ENCODE peak calls at places on chromosomes 5 and 9, in nine cellular contexts. A is C1 segment of cervical spinal cord; Z is NCI-H1694; N is caudate nucleus; G is cardiac fibroblast; Q is NCI-H774; F is stimulated activated CD8-positive, alpha-beta memory T cell treated with anti-CD3 and anti-CD28 coated beads, Interleukin-2, amount 100 ng/mL, for 1 hour; K is neural progenitor cell; J is lower lobe of right lung. W is an unnamed sample.

GRCh38 chr5:180901204-180902009 is 2.4 kb downstream of the BTNL8 start:
- DNase-seq in K (no peak), Z (no peak), A (no peak), Q (no peak), N (no peak), G (no peak), F (no peak), J (no peak), W (no peak)

GRCh38 chr9:96661711-96662110 is 6.6 kb upstream of the PRXL2C start:
- DNase-seq in Q (no peak), J (no peak), F (no peak), Z (no peak), G (peak; percentile 8), K (no peak), A (no peak), N (no peak), W (no peak)

GRCh38 chr9:121706149-121706548 is 54.7 kb downstream of the DAB2IP start:
- DNase-seq in G (no peak), Q (no peak), A (no peak), F (no peak), J (no peak), Z (no peak), K (no peak), N (no peak), W (no peak)

GRCh38 chr9:131179561-131180219 is 54.3 kb downstream of the NUP214 start:
- DNase-seq in F (no peak), G (peak; percentile 86), Q (no peak), K (no peak), A (no peak), J (no peak), Z (no peak), N (no peak), W (no peak)

GRCh38 chr5:122163151-122164069 is 34.1 kb downstream of the ZNF474 start:
- DNase-seq in J (no peak), Q (no peak), A (no peak), K (peak; percentile 16), F (no peak), Z (no peak), N (peak; percentile 2), G (peak; percentile 85), W (peak; percentile 26)

GRCh38 chr9:131330814-131331600 is 41.5 kb downstream of the PLPP7 start:
- DNase-seq in G (peak; percentile 44), J (peak; percentile 27), N (no peak), A (no peak), F (no peak), Q (no peak), Z (no peak), K (peak; percentile 92), W (peak; percentile 98)

GRCh38 chr9:5453673-5454072 is 3.3 kb downstream of the CD274 start:
- DNase-seq in Q (no peak), A (no peak), J (no peak), G (peak; percentile 58), F (no peak), Z (no peak), K (no peak), N (no peak), W (no peak)

GRCh38 chr5:157607371-157608161 is 32.0 kb upstream of the ADAM19 start:
- DNase-seq in A (no peak), K (no peak), J (no peak), Q (no peak), Z (no peak), N (no peak), F (peak; percentile 44), G (peak; percentile 28), W (no peak)

GRCh38 chr5:10507575-10508024 is 56.3 kb upstream of the ANKRD33B start:
- DNase-seq in G (no peak), A (no peak), N (no peak), K (no peak), Z (no peak), F (no peak), Q (no peak), J (no peak), W (no peak)

GRCh38 chr9:93187574-93187973 is 3.6 kb downstream of the WNK2 start:
- DNase-seq in F (no peak), Q (no peak), N (no peak), K (no peak), A (no peak), Z (no peak), J (no peak), G (no peak), W (no peak)

GRCh38 chr5:119873611-119874010 is 244.3 kb downstream of the FAM170A start:
- DNase-seq in Z (no peak), K (no peak), A (no peak), J (no peak), Q (no peak), G (no peak), F (no peak), N (no peak), W (no peak)

GRCh38 chr5:89756955-89757354 is 652.6 kb downstream of the CETN3 start:
- DNase-seq in F (no peak), Z (no peak), Q (no peak), J (no peak), G (peak; percentile 62), N (no peak), K (no peak), A (no peak), W (no peak)

GRCh38 chr9:114308361-114308950 is 14.4 kb upstream of the ORM1 start:
- DNase-seq in Z (no peak), J (no peak), F (no peak), K (no peak), Q (no peak), A (no peak), G (no peak), N (no peak), W (no peak)

GRCh38 chr9:109903515-109904138 is 123.6 kb downstream of the PALM2AKAP2 start:
- DNase-seq in Q (peak; percentile 54), N (no peak), J (no peak), G (peak; percentile 89), A (no peak), K (peak; percentile 82), F (peak; percentile 16), Z (peak; percentile 62), W (peak; percentile 79)

GRCh38 chr9:26781906-26782305 is 110.7 kb downstream of the CAAP1 start:
- DNase-seq in A (no peak), Q (no peak), F (no peak), J (no peak), G (no peak), Z (no peak), N (no peak), K (no peak), W (no peak)

GRCh38 chr5:39226558-39226957 is 7.2 kb upstream of the FYB1 start:
- DNase-seq in G (no peak), A (no peak), Z (no peak), Q (no peak), J (no peak), K (no peak), F (no peak), N (no peak), W (no peak)

GRCh38 chr5:87432460-87432859 is 19.7 kb upstream of the CCNH start:
- DNase-seq in K (no peak), Q (no peak), J (no peak), N (no peak), A (no peak), G (no peak), F (no peak), Z (no peak), W (no peak)

GRCh38 chr5:9015250-9015936 is 530.5 kb downstream of the SEMA5A start:
- DNase-seq in K (no peak), A (no peak), G (peak; percentile 58), Z (no peak), J (no peak), Q (no peak), N (no peak), F (no peak), W (no peak)

GRCh38 chr5:33997331-33997983 is 10.4 kb downstream of the AMACR start:
- DNase-seq in Z (peak; percentile 89), A (no peak), J (peak; percentile 57), K (peak; percentile 58), Q (peak; percentile 82), N (peak; percentile 29), G (peak; percentile 91), F (no peak), W (peak; percentile 67)

GRCh38 chr5:178288373-178289368 is 56.1 kb upstream of the PHYKPL start:
- DNase-seq in K (peak; percentile 54), Q (no peak), A (no peak), Z (peak; percentile 46), N (no peak), F (no peak), G (no peak), J (peak; percentile 50), W (no peak)

GRCh38 chr5:138212828-138213160 is 329 bp downstream of the CDC23 start:
- DNase-seq in Z (no peak), Q (no peak), N (no peak), F (no peak), G (peak; percentile 7), J (no peak), K (peak; percentile 43), A (no peak), W (peak; percentile 12)

GRCh38 chr5:115850771-115851416 is 9.2 kb downstream of the AP3S1 start:
- DNase-seq in G (peak; percentile 70), K (no peak), F (no peak), Q (no peak), A (no peak), N (no peak), Z (no peak), J (no peak), W (no peak)

GRCh38 chr5:173642191-173642816 is 25.9 kb upstream of the BOD1 start:
- DNase-seq in Z (no peak), K (no peak), A (no peak), G (no peak), N (no peak), F (no peak), Q (no peak), J (no peak), W (no peak)

GRCh38 chr9:82991684-82992083 is 71.3 kb downstream of the RASEF start:
- DNase-seq in G (no peak), F (no peak), K (no peak), A (no peak), N (no peak), J (no peak), Z (no peak), Q (peak; percentile 11), W (no peak)

GRCh38 chr5:68458416-68458815 is 242.9 kb downstream of the PIK3R1 start:
- DNase-seq in F (no peak), N (no peak), G (no peak), K (no peak), J (no peak), Q (no peak), A (no peak), Z (no peak), W (no peak)

GRCh38 chr9:14212116-14212515 is 101.8 kb downstream of the NFIB start:
- DNase-seq in Q (no peak), K (no peak), G (no peak), J (no peak), Z (no peak), A (no peak), N (no peak), F (no peak), W (no peak)

GRCh38 chr5:145637396-145637795 is 197.7 kb downstream of the PRELID2 start:
- DNase-seq in J (no peak), A (no peak), Q (no peak), K (no peak), N (no peak), G (no peak), Z (no peak), F (no peak), W (no peak)

GRCh38 chr5:151183451-151184245 is 26.1 kb upstream of the ANXA6 start:
- DNase-seq in Z (no peak), F (no peak), A (no peak), G (no peak), J (no peak), N (no peak), K (no peak), Q (no peak), W (no peak)

GRCh38 chr5:120555345-120555744 is 91.2 kb downstream of the PRR16 start:
- DNase-seq in N (no peak), J (no peak), F (no peak), G (no peak), Q (no peak), A (no peak), K (no peak), Z (no peak), W (no peak)

GRCh38 chr5:19285286-19285685 is 702.7 kb downstream of the CDH18 start:
- DNase-seq in G (no peak), F (no peak), Q (no peak), A (no peak), Z (no peak), K (no peak), J (no peak), N (no peak), W (no peak)

GRCh38 chr9:105392531-105392930 is 55.3 kb upstream of the FSD1L start:
- DNase-seq in Z (no peak), K (peak; percentile 19), J (no peak), G (no peak), F (no peak), Q (no peak), N (no peak), A (no peak), W (no peak)

W was measured in iPS-NIHi11.